ENCODE peak calls at places on chromosomes 16 and 17, in four cellular contexts. B, W, F and R are unnamed samples.
A peak's percentile ranks its signal among the peaks of the same experiment; 100 is the strongest.

GRCh38 chr16:79867425-79867997 is 267.0 kb upstream of the MAF start:
- DNase-seq in B (no peak), W (no peak), F (no peak), R (no peak)

GRCh38 chr17:44556114-44556853 is 1.0 kb upstream of the FZD2 start:
- DNase-seq in B (no peak), W (peak; percentile 10), F (peak; percentile 23), R (peak; percentile 54)

GRCh38 chr16:66131895-66132294 is 234.6 kb upstream of the CDH5 start:
- DNase-seq in B (no peak), W (no peak), F (no peak), R (no peak)

GRCh38 chr17:46764709-46765401 is 53.6 kb downstream of the WNT3 start:
- DNase-seq in B (peak; percentile 39), W (no peak), F (peak; percentile 47), R (peak; percentile 65)

GRCh38 chr16:19884021-19884485 is 595 bp downstream of the GPRC5B start:
- DNase-seq in B (no peak), W (peak; percentile 17), F (peak; percentile 35), R (no peak)

GRCh38 chr16:57609541-57610401 is 18.7 kb upstream of the ADGRG1 start:
- DNase-seq in B (peak; percentile 75), W (peak; percentile 78), F (peak; percentile 59), R (no peak)

GRCh38 chr17:77892469-77893143 is 65.9 kb upstream of the TNRC6C start:
- DNase-seq in B (peak; percentile 57), W (no peak), F (no peak), R (no peak)

GRCh38 chr16:30740364-30741251 is 7.6 kb upstream of the PHKG2 start:
- DNase-seq in B (no peak), W (no peak), F (no peak), R (no peak)

GRCh38 chr17:7700510-7700909 is 4.5 kb upstream of the EFNB3 start:
- DNase-seq in B (no peak), W (no peak), F (no peak), R (no peak)

GRCh38 chr17:29760771-29761682 is 138.3 kb upstream of the CORO6 start:
- DNase-seq in B (peak; percentile 92), W (peak; percentile 95), F (peak; percentile 81), R (peak; percentile 44)

GRCh38 chr17:35799942-35800341 is 4.5 kb upstream of the MMP28 start:
- DNase-seq in B (peak; percentile 87), W (no peak), F (peak; percentile 56), R (peak; percentile 99)

GRCh38 chr16:68313116-68313515 is 2.3 kb downstream of the PRMT7 start:
- DNase-seq in B (no peak), W (no peak), F (no peak), R (no peak)

GRCh38 chr17:951388-952132 is 28.0 kb downstream of the NXN start:
- DNase-seq in B (peak; percentile 37), W (no peak), F (no peak), R (peak; percentile 32)

GRCh38 chr17:78176548-78177025 is 8.2 kb downstream of the SYNGR2 start:
- DNase-seq in B (peak; percentile 88), W (peak; percentile 82), F (peak; percentile 77), R (no peak)

GRCh38 chr16:79194291-79194690 is 406.2 kb downstream of the MAF start:
- DNase-seq in B (no peak), W (no peak), F (no peak), R (no peak)

GRCh38 chr16:52436646-52437645 is 110.0 kb downstream of the TOX3 start:
- DNase-seq in B (no peak), W (no peak), F (no peak), R (no peak)

GRCh38 chr17:31068291-31068690 is 26.5 kb upstream of the NF1 start:
- DNase-seq in B (no peak), W (peak; percentile 66), F (peak; percentile 34), R (peak; percentile 18)

GRCh38 chr17:76935331-76935730 is 67.1 kb downstream of the MGAT5B start:
- DNase-seq in B (no peak), W (no peak), F (no peak), R (no peak)

GRCh38 chr17:76570457-76570856 is 15.2 kb downstream of the ST6GALNAC2 start:
- DNase-seq in B (no peak), W (no peak), F (no peak), R (no peak)

GRCh38 chr17:78616946-78617345 is 39.8 kb upstream of the DNAH17 start:
- DNase-seq in B (peak; percentile 30), W (no peak), F (no peak), R (no peak)

GRCh38 chr17:32835291-32835761 is 41.6 kb downstream of the MYO1D start:
- DNase-seq in B (no peak), W (no peak), F (no peak), R (no peak)

GRCh38 chr17:5405400-5405799 is 14.1 kb downstream of the NUP88 start:
- DNase-seq in B (no peak), W (no peak), F (no peak), R (no peak)

GRCh38 chr16:81060576-81061306 is 16.3 kb downstream of the C16orf46 start:
- DNase-seq in B (no peak), W (no peak), F (no peak), R (peak; percentile 70)

GRCh38 chr16:265711-266110 is 10.0 kb downstream of the RGS11 start:
- DNase-seq in B (no peak), W (no peak), F (no peak), R (no peak)

GRCh38 chr16:6898896-6899295 is 433.7 kb upstream of the RBFOX1 start:
- DNase-seq in B (no peak), W (no peak), F (no peak), R (no peak)

GRCh38 chr17:77286641-77287431 is 146.1 kb downstream of the SEC14L1 start:
- DNase-seq in B (no peak), W (no peak), F (peak; percentile 20), R (peak; percentile 74)

GRCh38 chr16:79639576-79640311 is 39.2 kb upstream of the MAF start:
- DNase-seq in B (no peak), W (no peak), F (no peak), R (no peak)